ENCODE peak calls at places on chromosomes 16 and 17, in eight cellular contexts. R, H, Q, U, C, T, A and J are unnamed samples.

GRCh38 chr16:683396-684066 is 603 bp downstream of the JMJD8 start:
- DNase-seq in R (no peak), U (no peak), T (no peak), H (no peak), A (peak), C (no peak), Q (no peak), J (no peak)

GRCh38 chr17:55462234-55462633 is 40.6 kb upstream of the MMD start:
- DNase-seq in C (no peak), A (no peak), R (no peak), T (no peak), H (no peak), U (no peak), Q (no peak), J (no peak)

GRCh38 chr17:72697602-72698146 is 394.8 kb downstream of the SLC39A11 start:
- DNase-seq in A (no peak), R (no peak), H (no peak), Q (no peak), C (no peak), U (no peak), T (no peak), J (no peak)

GRCh38 chr17:80270104-80270503 is 9.5 kb downstream of the RNF213 start:
- DNase-seq in T (no peak), Q (peak), R (no peak), H (no peak), U (no peak), C (no peak), A (peak), J (no peak)

GRCh38 chr16:23941963-23942564 is 106.3 kb downstream of the PRKCB start:
- DNase-seq in Q (no peak), U (no peak), H (no peak), R (no peak), T (no peak), A (no peak), C (no peak), J (no peak)

GRCh38 chr16:4290236-4290830 is 17.5 kb upstream of the TFAP4 start:
- DNase-seq in U (peak), A (peak), C (no peak), R (no peak), T (peak), Q (peak), H (peak), J (no peak)

GRCh38 chr17:37752482-37752881 is 7.6 kb upstream of the HNF1B start:
- DNase-seq in R (no peak), Q (no peak), U (peak), C (no peak), H (no peak), T (no peak), A (no peak), J (no peak)

GRCh38 chr17:43753488-43754129 is 5.0 kb downstream of the SOST start:
- DNase-seq in C (no peak), U (no peak), A (no peak), R (no peak), Q (no peak), T (no peak), H (no peak), J (no peak)

GRCh38 chr16:84478172-84478948 is 26.1 kb downstream of the MEAK7 start:
- DNase-seq in C (no peak), T (no peak), U (no peak), A (peak), H (peak), R (no peak), Q (no peak), J (no peak)

GRCh38 chr16:3144331-3144881 is 9.6 kb downstream of the ZNF213 start:
- DNase-seq in R (no peak), H (no peak), U (no peak), C (no peak), Q (no peak), A (no peak), T (no peak), J (peak)

GRCh38 chr16:71727545-71728324 is 3.2 kb upstream of the PHLPP2 start:
- DNase-seq in T (no peak), Q (no peak), H (no peak), U (no peak), C (no peak), A (no peak), R (no peak), J (no peak)

GRCh38 chr17:81295678-81296381 is 723 bp upstream of the SLC38A10 start:
- DNase-seq in T (no peak), H (peak), C (peak), Q (peak), R (peak), U (peak), A (peak), J (no peak)

GRCh38 chr17:78617371-78618061 is 40.3 kb upstream of the DNAH17 start:
- DNase-seq in Q (no peak), C (no peak), U (no peak), H (no peak), T (no peak), R (no peak), A (no peak), J (peak)

GRCh38 chr17:18858567-18859245 is 775 bp downstream of the PRPSAP2 start:
- DNase-seq in A (no peak), Q (no peak), C (no peak), T (no peak), R (no peak), U (no peak), H (no peak), J (no peak)

GRCh38 chr17:5516060-5516792 is 29.9 kb downstream of the MIS12 start:
- DNase-seq in A (no peak), C (no peak), R (no peak), T (peak), U (peak), Q (no peak), H (peak), J (no peak)

GRCh38 chr16:72800524-72800923 is 247.4 kb downstream of the ZFHX3 start:
- DNase-seq in R (no peak), A (no peak), Q (no peak), C (no peak), T (no peak), H (no peak), U (no peak), J (no peak)

GRCh38 chr17:63275318-63275967 is 170.7 kb downstream of the CYB561 start:
- DNase-seq in T (peak), C (no peak), Q (no peak), A (peak), U (peak), R (no peak), H (no peak), J (no peak)

GRCh38 chr17:14373587-14374259 is 72.8 kb downstream of the HS3ST3B1 start:
- DNase-seq in C (no peak), A (no peak), Q (no peak), U (no peak), R (no peak), T (no peak), H (no peak), J (no peak)

GRCh38 chr17:82517230-82517865 is 2.2 kb upstream of the FOXK2 start:
- DNase-seq in A (no peak), R (no peak), C (no peak), U (no peak), Q (no peak), T (no peak), H (no peak), J (no peak)

GRCh38 chr17:38415250-38416194 is 12.7 kb upstream of the ARHGAP23 start:
- DNase-seq in A (no peak), Q (peak), C (peak), R (no peak), T (no peak), H (peak), U (no peak), J (peak)

DNA sequence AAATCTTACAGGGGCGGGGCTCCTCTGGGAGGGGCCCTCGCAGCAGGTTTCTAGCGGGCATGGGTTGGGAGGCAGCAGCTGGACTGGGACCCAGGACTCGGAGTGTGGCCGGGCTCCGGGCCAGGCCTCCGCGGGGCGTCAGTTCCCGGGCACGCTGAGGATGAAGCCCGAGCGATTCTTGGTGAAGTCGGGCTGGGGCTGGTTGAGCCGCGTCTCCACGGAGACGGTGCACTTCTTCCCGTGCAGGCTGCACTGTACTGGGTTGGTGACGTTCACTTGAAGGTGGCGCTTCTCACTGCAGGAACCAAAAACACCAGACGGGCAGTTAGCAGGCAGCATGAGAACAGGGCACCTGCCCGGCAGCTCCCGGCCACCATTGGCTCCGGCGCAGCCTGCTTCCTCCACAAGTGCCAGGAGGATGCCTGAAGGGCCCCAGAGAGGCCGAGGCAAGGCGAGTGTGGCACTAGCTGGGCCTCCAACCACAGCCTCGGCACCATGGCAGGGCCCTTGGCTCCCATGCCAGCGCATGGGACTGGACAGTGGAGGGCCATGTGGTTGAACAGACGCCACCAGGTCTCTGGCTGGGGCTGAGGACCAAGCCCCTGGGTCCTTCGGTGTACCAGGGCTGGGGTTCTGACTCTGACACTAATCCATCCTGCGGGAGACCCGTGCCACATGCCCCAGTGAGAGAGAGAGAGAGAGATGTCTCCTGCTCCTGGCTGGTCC is 8.0 kb downstream of the CDK5R1 start:
- DNase-seq in T (no peak), U (no peak), Q (no peak), A (no peak), H (no peak), C (no peak), R (no peak), J (no peak)
- H3K27ac ChIP-seq in T (no peak), U (no peak), Q (no peak), A (no peak), H (no peak), C (no peak), R (no peak), J (peak)

GRCh38 chr17:74354561-74354960 is 7.1 kb downstream of the BTBD17 start:
- DNase-seq in T (no peak), R (no peak), Q (no peak), U (no peak), H (no peak), A (no peak), C (no peak), J (no peak)

GRCh38 chr17:74353446-74354060 is 8.1 kb downstream of the BTBD17 start:
- DNase-seq in H (no peak), U (no peak), C (no peak), R (no peak), A (no peak), Q (no peak), T (no peak), J (no peak)

GRCh38 chr17:74355065-74355464 is 6.6 kb downstream of the BTBD17 start:
- DNase-seq in Q (no peak), U (no peak), T (no peak), A (no peak), C (no peak), H (no peak), R (no peak), J (no peak)

GRCh38 chr17:74351552-74352210 is 10.0 kb downstream of the BTBD17 start:
- DNase-seq in H (no peak), C (no peak), A (no peak), U (no peak), T (no peak), Q (peak), R (no peak), J (no peak)

GRCh38 chr17:74354123-74354522 is 7.5 kb downstream of the BTBD17 start:
- DNase-seq in U (peak), C (peak), A (no peak), R (no peak), T (peak), H (peak), Q (peak), J (peak)
- H3K4me3 ChIP-seq in U (no peak), C (no peak), A (no peak), R (no peak), T (no peak), H (no peak), Q (no peak), J (no peak)

GRCh38 chr17:57665128-57665527 is 80.0 kb downstream of the CCDC182 start:
- DNase-seq in T (no peak), A (peak), H (peak), C (no peak), Q (peak), U (no peak), R (no peak), J (no peak)

GRCh38 chr17:57665696-57666095 is 79.4 kb downstream of the CCDC182 start:
- DNase-seq in H (peak), T (no peak), Q (peak), R (no peak), U (no peak), C (no peak), A (peak), J (no peak)

GRCh38 chr17:57663326-57664070 is 81.6 kb downstream of the CCDC182 start:
- DNase-seq in T (no peak), R (no peak), U (no peak), C (no peak), Q (no peak), H (no peak), A (peak), J (no peak)

GRCh38 chr17:57662021-57662420 is 83.1 kb downstream of the CCDC182 start:
- DNase-seq in H (no peak), T (no peak), Q (no peak), U (no peak), R (no peak), C (no peak), A (no peak), J (no peak)

DNA sequence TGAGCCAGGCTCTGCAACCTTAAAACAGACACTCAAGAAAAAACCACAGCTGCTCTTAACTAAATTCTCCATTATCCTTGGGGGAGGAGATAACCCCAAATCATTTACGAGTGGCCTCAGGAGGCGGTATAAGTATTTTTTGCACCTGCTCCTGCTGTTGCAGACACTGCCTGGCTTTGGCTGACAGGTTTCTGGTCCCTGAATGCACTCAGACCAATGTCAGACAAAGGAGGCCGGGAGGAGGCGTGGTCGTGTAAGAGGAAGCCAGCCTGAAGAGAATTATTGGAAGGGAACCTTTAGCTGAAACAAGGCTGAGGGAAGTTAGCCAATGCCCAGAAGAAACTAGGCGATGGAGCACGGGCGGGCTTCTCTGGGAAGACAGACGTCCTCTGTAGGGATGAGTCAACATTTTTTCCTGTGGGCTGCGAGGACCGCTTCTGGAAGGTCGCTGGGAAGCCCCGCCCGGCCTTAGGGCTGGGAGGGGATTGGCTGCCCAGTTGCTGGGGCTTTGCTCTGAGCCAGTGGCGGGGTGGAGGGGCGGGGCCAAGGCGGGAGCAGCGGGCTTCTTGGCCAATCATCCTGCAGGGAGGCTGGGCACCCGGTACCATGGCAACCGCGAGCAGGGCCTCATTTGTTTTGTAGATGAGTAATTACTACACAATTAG is 82.3 kb downstream of the CCDC182 start:
- DNase-seq in H (peak), C (peak), U (peak), Q (peak), A (peak), R (peak), T (no peak), J (peak)
- TF ChIP-seq CTCF in H (no peak), C (no peak), U (no peak), Q (no peak), A (no peak), R (no peak), T (no peak), J (peak)

GRCh38 chr16:54930034-54930938 is at the start of gene IRX5:
- DNase-seq in C (peak), Q (peak), T (peak), A (peak), R (peak), H (peak), U (peak), J (peak)
- H3K27ac ChIP-seq in C (peak), Q (no peak), T (peak), A (peak), R (peak), H (peak), U (peak), J (peak)

GRCh38 chr17:41800601-41801373 is 11.0 kb downstream of the P3H4 start:
- DNase-seq in T (no peak), A (no peak), Q (peak), C (no peak), U (peak), H (peak), R (no peak), J (no peak)
- H3K4me3 ChIP-seq in T (no peak), A (no peak), Q (peak), C (no peak), U (no peak), H (no peak), R (no peak), J (no peak)

DNA sequence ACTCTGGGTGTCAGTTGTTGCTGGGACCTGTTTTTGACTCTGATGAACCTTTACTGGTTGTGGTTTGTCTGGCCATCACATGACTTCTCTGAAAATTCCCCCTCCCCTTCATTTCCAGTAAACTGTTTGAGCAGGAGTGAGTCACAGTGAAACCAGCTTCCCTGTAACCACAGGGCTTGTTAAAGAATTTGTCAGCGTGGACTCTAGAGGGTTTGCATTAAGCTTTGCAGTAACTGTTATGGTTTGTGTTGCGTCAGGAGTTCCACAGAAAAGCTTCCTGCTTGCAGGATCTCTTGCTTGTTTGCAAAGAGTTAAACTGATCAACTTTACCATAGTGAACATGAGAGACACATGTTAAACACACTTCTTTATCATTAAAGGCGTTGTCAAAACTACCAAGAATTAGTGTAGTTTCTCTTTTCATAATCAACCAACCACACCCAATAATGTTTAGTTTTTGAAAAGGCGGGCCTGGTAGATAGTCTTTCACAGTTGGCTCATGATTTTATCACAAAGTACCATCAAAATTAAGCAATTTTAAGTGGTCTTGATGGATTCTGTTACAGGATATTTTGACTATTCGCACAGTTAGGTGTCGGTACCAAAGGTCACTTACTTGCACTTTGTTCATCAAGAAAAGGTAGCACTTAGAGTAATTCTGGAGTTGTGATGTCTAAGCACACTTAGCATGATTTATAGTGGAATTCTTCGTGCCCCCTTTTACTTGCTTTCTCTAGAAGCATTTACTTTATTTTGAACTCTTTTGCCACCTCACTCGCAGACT is 79.3 kb downstream of the VMP1 start:
- DNase-seq in Q (peak), C (peak), A (peak), U (peak), T (peak), R (no peak), H (no peak), J (no peak)
- TF ChIP-seq CTCF in Q (no peak), C (peak), A (no peak), U (no peak), T (no peak), R (no peak), H (no peak), J (peak)